ENCODE peak calls at places on chromosome 15, in nine cellular contexts. N is tibial artery, T is heart right ventricle, S is left lung, H is Peyer's patch, V is A549, D is heart left ventricle, C is ascending aorta, F is right atrium auricular region. P is an unnamed sample.

GRCh38 chr15:69394556-69395282 is 19.4 kb upstream of the KIF23 start:
- DNase-seq in S (peak), H (peak), D (peak), N (peak), F (peak), C (peak), V (peak), T (peak), P (peak)

GRCh38 chr15:75164625-75165024 is 37.1 kb upstream of the C15orf39 start:
- DNase-seq in H (no peak), T (no peak), S (no peak), F (no peak), C (no peak), V (no peak), N (no peak), D (no peak), P (no peak)

GRCh38 chr15:42144841-42145375 is 11.5 kb downstream of the PLA2G4F start:
- DNase-seq in H (peak), C (no peak), D (no peak), N (no peak), F (no peak), V (no peak), T (no peak), S (no peak), P (peak)

GRCh38 chr15:75145027-75145841 is 56.4 kb upstream of the C15orf39 start:
- DNase-seq in F (no peak), T (no peak), D (no peak), S (no peak), H (no peak), V (peak), C (no peak), N (no peak), P (no peak)

GRCh38 chr15:61680260-61681037 is 379.8 kb downstream of the VPS13C start:
- DNase-seq in N (no peak), V (no peak), T (no peak), H (no peak), F (no peak), D (no peak), C (no peak), S (no peak), P (no peak)

GRCh38 chr15:90675464-90675863 is 41.7 kb upstream of the BLM start:
- DNase-seq in N (no peak), C (no peak), T (no peak), V (no peak), S (no peak), H (no peak), D (no peak), F (no peak), P (no peak)

GRCh38 chr15:74406992-74407705 is 26.6 kb downstream of the SEMA7A start:
- DNase-seq in C (no peak), F (no peak), S (no peak), H (no peak), N (no peak), T (no peak), D (no peak), V (peak), P (no peak)

GRCh38 chr15:28093761-28094535 is 5.2 kb downstream of the OCA2 start:
- DNase-seq in N (no peak), S (no peak), C (peak), T (no peak), H (no peak), F (peak), D (no peak), V (no peak), P (peak)

GRCh38 chr15:41984622-41985021 is 12.3 kb upstream of the EHD4 start:
- DNase-seq in S (no peak), H (no peak), F (no peak), D (no peak), T (no peak), C (peak), V (no peak), N (no peak), P (no peak)

GRCh38 chr15:58743161-58743502 is 6.4 kb downstream of the ADAM10 start:
- DNase-seq in D (no peak), C (no peak), N (no peak), S (no peak), V (no peak), F (no peak), H (no peak), T (no peak), P (no peak)

GRCh38 chr15:85800460-85801123 is 5.9 kb upstream of the KLHL25 start:
- DNase-seq in D (peak), S (peak), C (peak), H (peak), N (no peak), V (peak), F (no peak), T (peak), P (no peak)

GRCh38 chr15:73912030-73912596 is 14.1 kb upstream of the LOXL1 start:
- DNase-seq in H (peak), T (no peak), C (no peak), D (no peak), S (no peak), F (no peak), N (no peak), V (no peak), P (no peak)

GRCh38 chr15:94135748-94136147 is 95.6 kb upstream of the MCTP2 start:
- DNase-seq in F (no peak), C (no peak), V (no peak), T (no peak), N (no peak), S (no peak), D (no peak), H (no peak), P (no peak)

GRCh38 chr15:101123222-101123910 is 128.5 kb downstream of the CHSY1 start:
- DNase-seq in S (peak), C (no peak), V (no peak), H (no peak), T (no peak), D (no peak), N (no peak), F (no peak), P (no peak)

GRCh38 chr15:40338921-40339620 is 1.7 kb downstream of the CCDC9B start:
- DNase-seq in T (peak), C (peak), V (peak), H (no peak), S (no peak), D (peak), F (no peak), N (no peak), P (peak)

GRCh38 chr15:60620707-60621106 is 141.8 kb upstream of the ICE2 start:
- DNase-seq in V (no peak), N (peak), C (peak), T (no peak), D (no peak), H (no peak), F (no peak), S (peak), P (no peak)

GRCh38 chr15:99102332-99103235 is 2.3 kb upstream of the SYNM start:
- DNase-seq in V (no peak), D (no peak), T (no peak), H (no peak), C (no peak), F (peak), N (no peak), S (no peak), P (no peak)

GRCh38 chr15:79004336-79004735 is 59.5 kb upstream of the CTSH start:
- DNase-seq in S (no peak), H (no peak), T (no peak), F (no peak), D (peak), C (no peak), N (no peak), V (no peak), P (no peak)

GRCh38 chr15:32028921-32029320 is 1.4 kb upstream of the CHRNA7 start:
- DNase-seq in H (no peak), T (no peak), C (no peak), S (no peak), D (no peak), V (no peak), N (no peak), F (no peak), P (no peak)

GRCh38 chr15:43941071-43941470 is 114.3 kb downstream of the WDR76 start:
- DNase-seq in V (no peak), H (no peak), D (no peak), T (no peak), N (no peak), F (no peak), C (no peak), S (no peak), P (no peak)

GRCh38 chr15:65723786-65724354 is 68.2 kb downstream of the DENND4A start:
- DNase-seq in H (peak), T (no peak), D (no peak), N (no peak), C (no peak), F (no peak), V (no peak), S (no peak), P (no peak)

GRCh38 chr15:27353837-27354236 is 382.9 kb downstream of the GABRG3 start:
- DNase-seq in S (no peak), F (no peak), C (no peak), V (no peak), T (no peak), H (no peak), N (no peak), D (no peak), P (no peak)

GRCh38 chr15:85690546-85691226 is 104.0 kb downstream of the KLHL25 start:
- DNase-seq in F (no peak), N (no peak), D (no peak), S (no peak), V (no peak), T (no peak), C (no peak), H (no peak), P (no peak)

GRCh38 chr15:93150910-93151309 is 61.9 kb upstream of the RGMA start:
- DNase-seq in H (no peak), F (no peak), C (no peak), S (peak), N (peak), D (no peak), V (no peak), T (peak), P (no peak)

GRCh38 chr15:48602358-48603122 is 43.0 kb downstream of the FBN1 start:
- DNase-seq in D (no peak), S (no peak), H (no peak), N (no peak), V (no peak), C (no peak), T (peak), F (no peak), P (no peak)

GRCh38 chr15:101804375-101804774 is 1.1 kb downstream of the OR4F6 start:
- DNase-seq in C (no peak), D (no peak), T (no peak), S (no peak), F (no peak), V (no peak), H (no peak), N (no peak), P (no peak)

GRCh38 chr15:51736646-51737537 is 563 bp downstream of the LYSMD2 start:
- DNase-seq in T (peak), V (peak), F (no peak), N (peak), C (peak), H (peak), S (peak), D (peak), P (no peak)

GRCh38 chr15:51736069-51736468 is 1.4 kb downstream of the LYSMD2 start:
- DNase-seq in H (no peak), C (no peak), T (no peak), V (no peak), F (no peak), D (no peak), N (no peak), S (no peak), P (no peak)

GRCh38 chr15:51737538-51738305 is at the start of gene LYSMD2:
- DNase-seq in F (peak), C (peak), N (peak), S (peak), H (peak), T (peak), D (peak), V (peak), P (peak)

GRCh38 chr15:51735211-51735610 is 2.2 kb downstream of the LYSMD2 start:
- DNase-seq in N (no peak), T (no peak), F (no peak), D (no peak), C (no peak), H (no peak), V (no peak), S (no peak), P (no peak)

DNA sequence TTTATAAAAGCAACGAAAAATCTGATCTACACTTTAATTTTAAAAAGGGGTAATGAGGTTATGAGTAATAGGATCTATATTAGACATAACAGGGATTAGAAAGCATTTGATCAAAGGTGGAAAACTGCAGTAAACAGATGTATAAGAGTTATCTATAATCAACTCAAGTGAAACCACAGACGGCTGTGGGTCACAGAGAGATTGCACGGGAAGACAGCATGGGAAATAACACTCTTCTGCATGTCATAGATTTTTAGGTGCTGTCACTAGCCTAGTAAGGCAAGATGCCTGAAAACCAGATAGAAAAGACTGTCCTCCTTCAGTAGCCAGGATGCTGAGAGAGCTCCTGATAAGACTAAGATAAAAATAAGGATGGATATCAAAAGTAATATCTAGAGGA is 1.8 kb downstream of the LYSMD2 start:
- DNase-seq in H (no peak), N (no peak), D (no peak), T (no peak), C (no peak), S (no peak), V (no peak), F (no peak), P (no peak)
- H3K27ac ChIP-seq in H (peak), N (peak), D (no peak), T (no peak), C (peak), S (no peak), V (no peak), F (no peak), P (peak)

GRCh38 chr15:92074161-92074560 is 220.7 kb downstream of the SLCO3A1 start:
- DNase-seq in S (no peak), V (no peak), C (no peak), H (no peak), N (no peak), D (no peak), F (no peak), T (no peak), P (no peak)

GRCh38 chr15:92068121-92068520 is 214.6 kb downstream of the SLCO3A1 start:
- DNase-seq in V (no peak), S (no peak), N (no peak), H (no peak), T (no peak), F (no peak), D (no peak), C (no peak), P (no peak)

GRCh38 chr15:92073044-92073785 is 219.7 kb downstream of the SLCO3A1 start:
- DNase-seq in D (no peak), H (no peak), C (no peak), V (no peak), T (no peak), S (no peak), F (no peak), N (no peak), P (no peak)

GRCh38 chr15:92071030-92071644 is 217.6 kb downstream of the SLCO3A1 start:
- DNase-seq in C (no peak), T (peak), F (no peak), S (peak), D (peak), N (no peak), H (no peak), V (no peak), P (no peak)

GRCh38 chr15:92069308-92070244 is 216.1 kb downstream of the SLCO3A1 start:
- DNase-seq in T (peak), H (no peak), D (peak), F (peak), S (peak), N (peak), C (peak), V (peak), P (peak)
- H3K4me3 ChIP-seq in T (peak), H (no peak), D (peak), F (peak), S (no peak), N (peak), C (peak), V (peak), P (peak)

GRCh38 chr15:87349181-87349580 is 907.4 kb downstream of the NTRK3 start:
- DNase-seq in C (no peak), N (no peak), F (no peak), T (no peak), H (no peak), S (no peak), D (no peak), V (no peak), P (no peak)
- TF ChIP-seq CTCF in C (no peak), N (no peak), F (no peak), T (no peak), H (no peak), S (no peak), D (no peak), V (no peak), P (no peak)

GRCh38 chr15:51853987-51854386 is 24.5 kb downstream of the TMOD3 start:
- DNase-seq in N (no peak), S (no peak), V (no peak), T (no peak), C (no peak), D (no peak), F (no peak), H (no peak), P (no peak)
- H3K27ac ChIP-seq in N (no peak), S (no peak), V (peak), T (no peak), C (no peak), D (no peak), F (no peak), H (no peak), P (no peak)

GRCh38 chr15:70558406-70559222 is 204.7 kb downstream of the UACA start:
- DNase-seq in H (no peak), N (no peak), V (no peak), D (no peak), C (peak), T (no peak), S (no peak), F (no peak), P (peak)
- H3K4me3 ChIP-seq in H (no peak), N (no peak), V (no peak), D (no peak), C (no peak), T (no peak), S (no peak), F (no peak), P (peak)

DNA sequence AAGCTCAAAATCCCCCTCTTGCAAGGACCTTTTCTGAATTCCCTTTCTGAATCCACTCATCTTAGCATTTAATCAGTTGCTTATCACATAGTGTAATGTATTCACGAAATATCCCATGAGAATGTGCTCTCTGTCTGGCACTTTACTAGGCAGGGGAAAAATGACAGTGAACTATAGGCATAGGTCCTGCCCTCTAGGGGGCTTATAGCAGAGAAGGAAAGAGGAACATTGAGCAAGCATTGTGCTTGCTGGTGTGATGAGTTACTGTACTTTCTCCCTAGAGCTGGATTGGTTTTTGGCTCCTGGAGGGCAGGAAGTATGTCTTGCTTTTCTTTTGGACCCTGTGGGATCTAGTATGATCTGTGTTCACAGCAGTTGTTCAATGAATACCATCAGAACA is 26.5 kb downstream of the DUOX2 start:
- DNase-seq in N (no peak), S (no peak), T (no peak), V (no peak), F (no peak), C (no peak), H (no peak), D (no peak), P (no peak)
- TF ChIP-seq CTCF in N (no peak), S (no peak), T (no peak), V (no peak), F (no peak), C (no peak), H (no peak), D (no peak), P (no peak)

P was measured in coronary artery.